ENCODE peak calls at places on chromosome 12, in five cellular contexts. O is AML-193, A is A673, K is NCI-H524, G is NCI-H510A. P is an unnamed sample.

GRCh38 chr12:112978163-112979081 is at the start of gene OAS2:
- DNase-seq in K (no peak), A (peak), G (no peak), O (peak), P (no peak)

GRCh38 chr12:57888407-57889157 is 42.1 kb upstream of the CTDSP2 start:
- DNase-seq in K (peak), G (peak), A (no peak), O (no peak), P (no peak)

GRCh38 chr12:106764738-106765137 is 9.7 kb upstream of the RIC8B start:
- DNase-seq in O (peak), G (no peak), A (no peak), K (no peak), P (no peak)

GRCh38 chr12:2624543-2625266 is 170.1 kb upstream of the FKBP4 start:
- DNase-seq in A (peak), O (peak), K (no peak), G (no peak), P (no peak)

GRCh38 chr12:17079251-17079909 is 473.4 kb upstream of the LMO3 start:
- DNase-seq in O (no peak), A (peak), K (no peak), G (no peak), P (no peak)

GRCh38 chr12:110079477-110080400 is 31.4 kb upstream of the C12orf76 start:
- DNase-seq in O (no peak), G (no peak), K (no peak), A (no peak), P (no peak)

GRCh38 chr12:52327086-52327829 is 6.1 kb upstream of the KRT83 start:
- DNase-seq in A (peak), O (peak), K (peak), G (peak), P (peak)

GRCh38 chr12:113292091-113292490 is 42.8 kb downstream of the SLC8B1 start:
- DNase-seq in A (no peak), G (no peak), O (no peak), K (no peak), P (no peak)

GRCh38 chr12:14836336-14837210 is 6.8 kb downstream of the ART4 start:
- DNase-seq in A (peak), O (no peak), G (no peak), K (no peak), P (no peak)

GRCh38 chr12:26754148-26754547 is 78.8 kb downstream of the ITPR2 start:
- DNase-seq in O (no peak), K (no peak), A (no peak), G (no peak), P (no peak)

GRCh38 chr12:68374315-68374982 is 42.3 kb upstream of the MDM1 start:
- DNase-seq in A (no peak), O (no peak), K (no peak), G (peak), P (no peak)